ENCODE peak calls at places on chromosome 15, in nine cellular contexts. One of them, this sample, is unnamed.

GRCh38 chr15:77870195-77871065 is 207.1 kb downstream of the TBC1D2B start:
- DNase-seq in non-pigmented ciliary epithelial cell: peak
- DNase-seq in SHP77: peak
- DNase-seq in epithelial cell of esophagus: peak
- DNase-seq in SK-N-MC: no peak
- DNase-seq in naive thymus-derived CD4-positive, alpha-beta T cell: no peak
- DNase-seq in SK-N-DZ: peak
- DNase-seq in A549: peak
- DNase-seq in activated CD4-positive, CD25-positive, alpha-beta regulatory T cell treated with anti-CD3 and anti-CD28 coated beads, Interleukin-2, amount 50 U/mL, for 16 hours: no peak
- DNase-seq in this sample: no peak

GRCh38 chr15:75455424-75455981 is 4.0 kb upstream of the SIN3A start:
- DNase-seq in SK-N-DZ: peak
- DNase-seq in SHP77: peak
- DNase-seq in naive thymus-derived CD4-positive, alpha-beta T cell: peak
- DNase-seq in epithelial cell of esophagus: peak
- DNase-seq in SK-N-MC: no peak
- DNase-seq in non-pigmented ciliary epithelial cell: no peak
- DNase-seq in activated CD4-positive, CD25-positive, alpha-beta regulatory T cell treated with anti-CD3 and anti-CD28 coated beads, Interleukin-2, amount 50 U/mL, for 16 hours: peak
- DNase-seq in A549: peak
- DNase-seq in this sample: peak

GRCh38 chr15:88894348-88894818 is 961 bp downstream of the HAPLN3 start:
- DNase-seq in activated CD4-positive, CD25-positive, alpha-beta regulatory T cell treated with anti-CD3 and anti-CD28 coated beads, Interleukin-2, amount 50 U/mL, for 16 hours: peak
- DNase-seq in SK-N-MC: no peak
- DNase-seq in naive thymus-derived CD4-positive, alpha-beta T cell: peak
- DNase-seq in non-pigmented ciliary epithelial cell: no peak
- DNase-seq in SK-N-DZ: no peak
- DNase-seq in A549: peak
- DNase-seq in SHP77: no peak
- DNase-seq in epithelial cell of esophagus: peak
- DNase-seq in this sample: peak

GRCh38 chr15:84023636-84024035 is 211.9 kb upstream of the GOLGA6L4 start:
- DNase-seq in non-pigmented ciliary epithelial cell: no peak
- DNase-seq in A549: peak
- DNase-seq in activated CD4-positive, CD25-positive, alpha-beta regulatory T cell treated with anti-CD3 and anti-CD28 coated beads, Interleukin-2, amount 50 U/mL, for 16 hours: no peak
- DNase-seq in SHP77: peak
- DNase-seq in SK-N-MC: no peak
- DNase-seq in epithelial cell of esophagus: peak
- DNase-seq in SK-N-DZ: peak
- DNase-seq in naive thymus-derived CD4-positive, alpha-beta T cell: no peak
- DNase-seq in this sample: no peak

GRCh38 chr15:50183112-50183794 is 1.3 kb downstream of the SLC27A2 start:
- DNase-seq in non-pigmented ciliary epithelial cell: no peak
- DNase-seq in SK-N-MC: no peak
- DNase-seq in activated CD4-positive, CD25-positive, alpha-beta regulatory T cell treated with anti-CD3 and anti-CD28 coated beads, Interleukin-2, amount 50 U/mL, for 16 hours: no peak
- DNase-seq in SK-N-DZ: no peak
- DNase-seq in A549: no peak
- DNase-seq in naive thymus-derived CD4-positive, alpha-beta T cell: no peak
- DNase-seq in SHP77: no peak
- DNase-seq in epithelial cell of esophagus: no peak
- DNase-seq in this sample: no peak

GRCh38 chr15:81268881-81269601 is 54.9 kb downstream of the STARD5 start:
- DNase-seq in epithelial cell of esophagus: no peak
- DNase-seq in naive thymus-derived CD4-positive, alpha-beta T cell: no peak
- DNase-seq in SK-N-MC: no peak
- DNase-seq in non-pigmented ciliary epithelial cell: no peak
- DNase-seq in SK-N-DZ: no peak
- DNase-seq in activated CD4-positive, CD25-positive, alpha-beta regulatory T cell treated with anti-CD3 and anti-CD28 coated beads, Interleukin-2, amount 50 U/mL, for 16 hours: no peak
- DNase-seq in SHP77: no peak
- DNase-seq in A549: no peak
- DNase-seq in this sample: no peak

GRCh38 chr15:45441686-45442085 is 63.3 kb upstream of the GATM start:
- DNase-seq in activated CD4-positive, CD25-positive, alpha-beta regulatory T cell treated with anti-CD3 and anti-CD28 coated beads, Interleukin-2, amount 50 U/mL, for 16 hours: no peak
- DNase-seq in naive thymus-derived CD4-positive, alpha-beta T cell: no peak
- DNase-seq in SK-N-MC: no peak
- DNase-seq in A549: no peak
- DNase-seq in SK-N-DZ: no peak
- DNase-seq in non-pigmented ciliary epithelial cell: no peak
- DNase-seq in SHP77: no peak
- DNase-seq in epithelial cell of esophagus: no peak
- DNase-seq in this sample: no peak

GRCh38 chr15:93059442-93059841 is 29.6 kb downstream of the RGMA start:
- DNase-seq in naive thymus-derived CD4-positive, alpha-beta T cell: no peak
- DNase-seq in non-pigmented ciliary epithelial cell: no peak
- DNase-seq in epithelial cell of esophagus: no peak
- DNase-seq in SHP77: no peak
- DNase-seq in A549: no peak
- DNase-seq in activated CD4-positive, CD25-positive, alpha-beta regulatory T cell treated with anti-CD3 and anti-CD28 coated beads, Interleukin-2, amount 50 U/mL, for 16 hours: no peak
- DNase-seq in SK-N-MC: no peak
- DNase-seq in SK-N-DZ: no peak
- DNase-seq in this sample: no peak

GRCh38 chr15:85405467-85405866 is 25.1 kb downstream of the AKAP13 start:
- DNase-seq in epithelial cell of esophagus: no peak
- DNase-seq in SK-N-MC: no peak
- DNase-seq in activated CD4-positive, CD25-positive, alpha-beta regulatory T cell treated with anti-CD3 and anti-CD28 coated beads, Interleukin-2, amount 50 U/mL, for 16 hours: no peak
- DNase-seq in non-pigmented ciliary epithelial cell: no peak
- DNase-seq in SHP77: no peak
- DNase-seq in SK-N-DZ: no peak
- DNase-seq in A549: no peak
- DNase-seq in naive thymus-derived CD4-positive, alpha-beta T cell: no peak
- DNase-seq in this sample: no peak

GRCh38 chr15:24945711-24946110 is 9.1 kb upstream of the SNRPN start:
- DNase-seq in A549: no peak
- DNase-seq in SK-N-MC: no peak
- DNase-seq in epithelial cell of esophagus: no peak
- DNase-seq in SK-N-DZ: no peak
- DNase-seq in naive thymus-derived CD4-positive, alpha-beta T cell: no peak
- DNase-seq in non-pigmented ciliary epithelial cell: no peak
- DNase-seq in activated CD4-positive, CD25-positive, alpha-beta regulatory T cell treated with anti-CD3 and anti-CD28 coated beads, Interleukin-2, amount 50 U/mL, for 16 hours: no peak
- DNase-seq in SHP77: no peak
- DNase-seq in this sample: no peak

GRCh38 chr15:71659730-71660067 is 150.7 kb upstream of the NR2E3 start:
- DNase-seq in SK-N-MC: no peak
- DNase-seq in non-pigmented ciliary epithelial cell: no peak
- DNase-seq in activated CD4-positive, CD25-positive, alpha-beta regulatory T cell treated with anti-CD3 and anti-CD28 coated beads, Interleukin-2, amount 50 U/mL, for 16 hours: no peak
- DNase-seq in SK-N-DZ: no peak
- DNase-seq in SHP77: no peak
- DNase-seq in naive thymus-derived CD4-positive, alpha-beta T cell: no peak
- DNase-seq in epithelial cell of esophagus: peak
- DNase-seq in A549: no peak
- DNase-seq in this sample: no peak

GRCh38 chr15:80787238-80787805 is 8.2 kb downstream of the CEMIP start:
- DNase-seq in naive thymus-derived CD4-positive, alpha-beta T cell: no peak
- DNase-seq in non-pigmented ciliary epithelial cell: no peak
- DNase-seq in SK-N-MC: no peak
- DNase-seq in activated CD4-positive, CD25-positive, alpha-beta regulatory T cell treated with anti-CD3 and anti-CD28 coated beads, Interleukin-2, amount 50 U/mL, for 16 hours: no peak
- DNase-seq in A549: no peak
- DNase-seq in epithelial cell of esophagus: no peak
- DNase-seq in SHP77: no peak
- DNase-seq in SK-N-DZ: peak
- DNase-seq in this sample: no peak

GRCh38 chr15:29097971-29098370 is 171.7 kb downstream of the NSMCE3 start:
- DNase-seq in A549: no peak
- DNase-seq in SK-N-DZ: no peak
- DNase-seq in non-pigmented ciliary epithelial cell: no peak
- DNase-seq in SK-N-MC: no peak
- DNase-seq in naive thymus-derived CD4-positive, alpha-beta T cell: no peak
- DNase-seq in activated CD4-positive, CD25-positive, alpha-beta regulatory T cell treated with anti-CD3 and anti-CD28 coated beads, Interleukin-2, amount 50 U/mL, for 16 hours: no peak
- DNase-seq in epithelial cell of esophagus: no peak
- DNase-seq in SHP77: no peak
- DNase-seq in this sample: no peak

GRCh38 chr15:36970522-36970921 is 129.8 kb downstream of the MEIS2 start:
- DNase-seq in naive thymus-derived CD4-positive, alpha-beta T cell: no peak
- DNase-seq in SHP77: peak
- DNase-seq in A549: no peak
- DNase-seq in activated CD4-positive, CD25-positive, alpha-beta regulatory T cell treated with anti-CD3 and anti-CD28 coated beads, Interleukin-2, amount 50 U/mL, for 16 hours: no peak
- DNase-seq in SK-N-DZ: no peak
- DNase-seq in non-pigmented ciliary epithelial cell: no peak
- DNase-seq in epithelial cell of esophagus: no peak
- DNase-seq in SK-N-MC: no peak
- DNase-seq in this sample: no peak

GRCh38 chr15:96585634-96586386 is 255.3 kb downstream of the NR2F2 start:
- DNase-seq in SHP77: no peak
- DNase-seq in naive thymus-derived CD4-positive, alpha-beta T cell: no peak
- DNase-seq in A549: no peak
- DNase-seq in epithelial cell of esophagus: peak
- DNase-seq in SK-N-MC: no peak
- DNase-seq in SK-N-DZ: no peak
- DNase-seq in activated CD4-positive, CD25-positive, alpha-beta regulatory T cell treated with anti-CD3 and anti-CD28 coated beads, Interleukin-2, amount 50 U/mL, for 16 hours: no peak
- DNase-seq in non-pigmented ciliary epithelial cell: no peak
- DNase-seq in this sample: no peak

GRCh38 chr15:96268421-96269204 is 61.9 kb upstream of the NR2F2 start:
- DNase-seq in SK-N-DZ: no peak
- DNase-seq in SK-N-MC: peak
- DNase-seq in A549: peak
- DNase-seq in epithelial cell of esophagus: peak
- DNase-seq in SHP77: no peak
- DNase-seq in non-pigmented ciliary epithelial cell: peak
- DNase-seq in activated CD4-positive, CD25-positive, alpha-beta regulatory T cell treated with anti-CD3 and anti-CD28 coated beads, Interleukin-2, amount 50 U/mL, for 16 hours: no peak
- DNase-seq in naive thymus-derived CD4-positive, alpha-beta T cell: no peak
- DNase-seq in this sample: no peak

GRCh38 chr15:42444415-42445063 is 46.4 kb downstream of the ZNF106 start:
- DNase-seq in SK-N-DZ: no peak
- DNase-seq in activated CD4-positive, CD25-positive, alpha-beta regulatory T cell treated with anti-CD3 and anti-CD28 coated beads, Interleukin-2, amount 50 U/mL, for 16 hours: no peak
- DNase-seq in epithelial cell of esophagus: peak
- DNase-seq in A549: no peak
- DNase-seq in SHP77: no peak
- DNase-seq in SK-N-MC: no peak
- DNase-seq in naive thymus-derived CD4-positive, alpha-beta T cell: no peak
- DNase-seq in non-pigmented ciliary epithelial cell: no peak
- DNase-seq in this sample: no peak

GRCh38 chr15:40093224-40093842 is 15.3 kb downstream of the BMF start:
- DNase-seq in A549: no peak
- DNase-seq in naive thymus-derived CD4-positive, alpha-beta T cell: no peak
- DNase-seq in SK-N-DZ: no peak
- DNase-seq in SK-N-MC: no peak
- DNase-seq in non-pigmented ciliary epithelial cell: no peak
- DNase-seq in SHP77: no peak
- DNase-seq in epithelial cell of esophagus: peak
- DNase-seq in activated CD4-positive, CD25-positive, alpha-beta regulatory T cell treated with anti-CD3 and anti-CD28 coated beads, Interleukin-2, amount 50 U/mL, for 16 hours: no peak
- DNase-seq in this sample: no peak

GRCh38 chr15:53671545-53671944 is 87.9 kb downstream of the WDR72 start:
- DNase-seq in SK-N-DZ: no peak
- DNase-seq in SK-N-MC: no peak
- DNase-seq in A549: no peak
- DNase-seq in naive thymus-derived CD4-positive, alpha-beta T cell: no peak
- DNase-seq in activated CD4-positive, CD25-positive, alpha-beta regulatory T cell treated with anti-CD3 and anti-CD28 coated beads, Interleukin-2, amount 50 U/mL, for 16 hours: no peak
- DNase-seq in SHP77: no peak
- DNase-seq in epithelial cell of esophagus: no peak
- DNase-seq in non-pigmented ciliary epithelial cell: no peak
- DNase-seq in this sample: no peak

GRCh38 chr15:31296304-31297220 is 30.1 kb upstream of the KLF13 start:
- DNase-seq in epithelial cell of esophagus: no peak
- DNase-seq in activated CD4-positive, CD25-positive, alpha-beta regulatory T cell treated with anti-CD3 and anti-CD28 coated beads, Interleukin-2, amount 50 U/mL, for 16 hours: no peak
- DNase-seq in non-pigmented ciliary epithelial cell: no peak
- DNase-seq in SK-N-MC: no peak
- DNase-seq in SHP77: peak
- DNase-seq in SK-N-DZ: no peak
- DNase-seq in A549: peak
- DNase-seq in naive thymus-derived CD4-positive, alpha-beta T cell: no peak
- DNase-seq in this sample: no peak

GRCh38 chr15:62792960-62793758 is 249.4 kb upstream of the TPM1 start:
- DNase-seq in activated CD4-positive, CD25-positive, alpha-beta regulatory T cell treated with anti-CD3 and anti-CD28 coated beads, Interleukin-2, amount 50 U/mL, for 16 hours: no peak
- DNase-seq in naive thymus-derived CD4-positive, alpha-beta T cell: no peak
- DNase-seq in SHP77: no peak
- DNase-seq in non-pigmented ciliary epithelial cell: no peak
- DNase-seq in A549: no peak
- DNase-seq in epithelial cell of esophagus: no peak
- DNase-seq in SK-N-MC: peak
- DNase-seq in SK-N-DZ: no peak
- DNase-seq in this sample: no peak

GRCh38 chr15:68431792-68432401 is at the start of gene ITGA11:
- DNase-seq in SK-N-MC: no peak
- DNase-seq in SHP77: peak
- DNase-seq in activated CD4-positive, CD25-positive, alpha-beta regulatory T cell treated with anti-CD3 and anti-CD28 coated beads, Interleukin-2, amount 50 U/mL, for 16 hours: no peak
- DNase-seq in non-pigmented ciliary epithelial cell: no peak
- DNase-seq in epithelial cell of esophagus: peak
- DNase-seq in naive thymus-derived CD4-positive, alpha-beta T cell: no peak
- DNase-seq in SK-N-DZ: peak
- DNase-seq in A549: peak
- DNase-seq in this sample: no peak

GRCh38 chr15:85000937-85001336 is 19.3 kb downstream of the PDE8A start:
- DNase-seq in non-pigmented ciliary epithelial cell: no peak
- DNase-seq in SK-N-DZ: no peak
- DNase-seq in naive thymus-derived CD4-positive, alpha-beta T cell: no peak
- DNase-seq in epithelial cell of esophagus: no peak
- DNase-seq in SHP77: no peak
- DNase-seq in A549: no peak
- DNase-seq in SK-N-MC: no peak
- DNase-seq in activated CD4-positive, CD25-positive, alpha-beta regulatory T cell treated with anti-CD3 and anti-CD28 coated beads, Interleukin-2, amount 50 U/mL, for 16 hours: no peak
- DNase-seq in this sample: no peak

GRCh38 chr15:68418611-68419161 is 13.3 kb downstream of the ITGA11 start:
- DNase-seq in SHP77: peak
- DNase-seq in SK-N-DZ: no peak
- DNase-seq in activated CD4-positive, CD25-positive, alpha-beta regulatory T cell treated with anti-CD3 and anti-CD28 coated beads, Interleukin-2, amount 50 U/mL, for 16 hours: no peak
- DNase-seq in epithelial cell of esophagus: no peak
- DNase-seq in naive thymus-derived CD4-positive, alpha-beta T cell: no peak
- DNase-seq in A549: peak
- DNase-seq in non-pigmented ciliary epithelial cell: no peak
- DNase-seq in SK-N-MC: no peak
- DNase-seq in this sample: no peak

GRCh38 chr15:51623386-51623938 is 891 bp upstream of the DMXL2 start:
- DNase-seq in SK-N-MC: no peak
- DNase-seq in epithelial cell of esophagus: peak
- DNase-seq in A549: peak
- DNase-seq in SK-N-DZ: no peak
- DNase-seq in activated CD4-positive, CD25-positive, alpha-beta regulatory T cell treated with anti-CD3 and anti-CD28 coated beads, Interleukin-2, amount 50 U/mL, for 16 hours: no peak
- DNase-seq in naive thymus-derived CD4-positive, alpha-beta T cell: no peak
- DNase-seq in non-pigmented ciliary epithelial cell: no peak
- DNase-seq in SHP77: no peak
- DNase-seq in this sample: no peak

GRCh38 chr15:84734794-84735479 is 13.5 kb upstream of the ZNF592 start:
- DNase-seq in A549: peak
- DNase-seq in SHP77: no peak
- DNase-seq in SK-N-MC: peak
- DNase-seq in naive thymus-derived CD4-positive, alpha-beta T cell: peak
- DNase-seq in epithelial cell of esophagus: peak
- DNase-seq in activated CD4-positive, CD25-positive, alpha-beta regulatory T cell treated with anti-CD3 and anti-CD28 coated beads, Interleukin-2, amount 50 U/mL, for 16 hours: no peak
- DNase-seq in SK-N-DZ: peak
- DNase-seq in non-pigmented ciliary epithelial cell: no peak
- DNase-seq in this sample: peak

GRCh38 chr15:62094398-62094797 is 27.6 kb downstream of the C2CD4A start:
- DNase-seq in A549: no peak
- DNase-seq in naive thymus-derived CD4-positive, alpha-beta T cell: no peak
- DNase-seq in activated CD4-positive, CD25-positive, alpha-beta regulatory T cell treated with anti-CD3 and anti-CD28 coated beads, Interleukin-2, amount 50 U/mL, for 16 hours: no peak
- DNase-seq in SK-N-MC: no peak
- DNase-seq in epithelial cell of esophagus: no peak
- DNase-seq in SHP77: no peak
- DNase-seq in non-pigmented ciliary epithelial cell: no peak
- DNase-seq in SK-N-DZ: peak
- DNase-seq in this sample: no peak

GRCh38 chr15:64687167-64688085 is 88.0 kb downstream of the RBPMS2 start:
- DNase-seq in epithelial cell of esophagus: no peak
- DNase-seq in SK-N-DZ: no peak
- DNase-seq in activated CD4-positive, CD25-positive, alpha-beta regulatory T cell treated with anti-CD3 and anti-CD28 coated beads, Interleukin-2, amount 50 U/mL, for 16 hours: no peak
- DNase-seq in SK-N-MC: no peak
- DNase-seq in SHP77: no peak
- DNase-seq in naive thymus-derived CD4-positive, alpha-beta T cell: no peak
- DNase-seq in A549: no peak
- DNase-seq in non-pigmented ciliary epithelial cell: no peak
- DNase-seq in this sample: no peak

GRCh38 chr15:62446984-62447383 is 281.9 kb upstream of the C2CD4B start:
- DNase-seq in A549: no peak
- DNase-seq in non-pigmented ciliary epithelial cell: no peak
- DNase-seq in SK-N-DZ: no peak
- DNase-seq in SK-N-MC: no peak
- DNase-seq in SHP77: no peak
- DNase-seq in naive thymus-derived CD4-positive, alpha-beta T cell: no peak
- DNase-seq in epithelial cell of esophagus: no peak
- DNase-seq in activated CD4-positive, CD25-positive, alpha-beta regulatory T cell treated with anti-CD3 and anti-CD28 coated beads, Interleukin-2, amount 50 U/mL, for 16 hours: no peak
- DNase-seq in this sample: no peak

GRCh38 chr15:92693922-92694331 is 38.4 kb upstream of the FAM174B start:
- DNase-seq in A549: peak
- DNase-seq in SK-N-MC: no peak
- DNase-seq in non-pigmented ciliary epithelial cell: no peak
- DNase-seq in SHP77: peak
- DNase-seq in naive thymus-derived CD4-positive, alpha-beta T cell: no peak
- DNase-seq in SK-N-DZ: peak
- DNase-seq in epithelial cell of esophagus: no peak
- DNase-seq in activated CD4-positive, CD25-positive, alpha-beta regulatory T cell treated with anti-CD3 and anti-CD28 coated beads, Interleukin-2, amount 50 U/mL, for 16 hours: no peak
- DNase-seq in this sample: no peak

GRCh38 chr15:82575335-82575734 is 35.1 kb upstream of the RPS17 start:
- DNase-seq in epithelial cell of esophagus: no peak
- DNase-seq in A549: no peak
- DNase-seq in SK-N-DZ: no peak
- DNase-seq in naive thymus-derived CD4-positive, alpha-beta T cell: no peak
- DNase-seq in SHP77: no peak
- DNase-seq in activated CD4-positive, CD25-positive, alpha-beta regulatory T cell treated with anti-CD3 and anti-CD28 coated beads, Interleukin-2, amount 50 U/mL, for 16 hours: no peak
- DNase-seq in SK-N-MC: no peak
- DNase-seq in non-pigmented ciliary epithelial cell: no peak
- DNase-seq in this sample: no peak

This sample was measured in CD8-positive, alpha-beta memory T cell.